ENCODE peak calls at places on chromosome 5, in ten cellular contexts. One of them, this sample, is unnamed.

GRCh38 chr5:149113669-149114068 is 27.6 kb upstream of the ABLIM3 start:
- DNase-seq in astrocyte: peak
- DNase-seq in A549: no peak
- DNase-seq in thoracic aorta: no peak
- DNase-seq in vagina: no peak
- DNase-seq in Peyer's patch: no peak
- DNase-seq in fibroblast of lung: peak
- DNase-seq in psoas muscle: no peak
- DNase-seq in heart left ventricle: no peak
- DNase-seq in cardiac muscle cell: peak
- DNase-seq in this sample: peak

GRCh38 chr5:68305223-68305865 is 89.8 kb downstream of the PIK3R1 start:
- DNase-seq in astrocyte: no peak
- DNase-seq in A549: no peak
- DNase-seq in thoracic aorta: no peak
- DNase-seq in vagina: no peak
- DNase-seq in Peyer's patch: no peak
- DNase-seq in fibroblast of lung: no peak
- DNase-seq in psoas muscle: no peak
- DNase-seq in heart left ventricle: no peak
- DNase-seq in cardiac muscle cell: no peak
- DNase-seq in this sample: no peak

GRCh38 chr5:115262066-115262404 is 642 bp downstream of the PGGT1B start:
- DNase-seq in astrocyte: peak
- DNase-seq in A549: peak
- DNase-seq in thoracic aorta: no peak
- DNase-seq in vagina: no peak
- DNase-seq in Peyer's patch: no peak
- DNase-seq in fibroblast of lung: peak
- DNase-seq in psoas muscle: no peak
- DNase-seq in heart left ventricle: no peak
- DNase-seq in cardiac muscle cell: peak
- DNase-seq in this sample: peak

GRCh38 chr5:172065431-172066065 is 59.1 kb upstream of the FBXW11 start:
- DNase-seq in astrocyte: peak
- DNase-seq in A549: no peak
- DNase-seq in thoracic aorta: no peak
- DNase-seq in vagina: no peak
- DNase-seq in Peyer's patch: no peak
- DNase-seq in fibroblast of lung: no peak
- DNase-seq in psoas muscle: no peak
- DNase-seq in heart left ventricle: no peak
- DNase-seq in cardiac muscle cell: peak
- DNase-seq in this sample: no peak

GRCh38 chr5:69206528-69207190 is 17.3 kb downstream of the CENPH start:
- DNase-seq in astrocyte: no peak
- DNase-seq in A549: no peak
- DNase-seq in thoracic aorta: no peak
- DNase-seq in vagina: no peak
- DNase-seq in Peyer's patch: no peak
- DNase-seq in fibroblast of lung: no peak
- DNase-seq in psoas muscle: no peak
- DNase-seq in heart left ventricle: no peak
- DNase-seq in cardiac muscle cell: peak
- DNase-seq in this sample: peak

GRCh38 chr5:45532826-45533624 is 163.2 kb downstream of the HCN1 start:
- DNase-seq in astrocyte: no peak
- DNase-seq in A549: no peak
- DNase-seq in thoracic aorta: no peak
- DNase-seq in vagina: no peak
- DNase-seq in Peyer's patch: no peak
- DNase-seq in fibroblast of lung: no peak
- DNase-seq in psoas muscle: no peak
- DNase-seq in heart left ventricle: peak
- DNase-seq in cardiac muscle cell: no peak
- DNase-seq in this sample: no peak

GRCh38 chr5:138597660-138598400 is 22.6 kb upstream of the HSPA9 start:
- DNase-seq in astrocyte: no peak
- DNase-seq in A549: no peak
- DNase-seq in thoracic aorta: no peak
- DNase-seq in vagina: no peak
- DNase-seq in Peyer's patch: peak
- DNase-seq in fibroblast of lung: no peak
- DNase-seq in psoas muscle: no peak
- DNase-seq in heart left ventricle: no peak
- DNase-seq in cardiac muscle cell: peak
- DNase-seq in this sample: no peak

GRCh38 chr5:108681079-108681921 is 66.4 kb upstream of the FER start:
- DNase-seq in astrocyte: peak
- DNase-seq in A549: peak
- DNase-seq in thoracic aorta: no peak
- DNase-seq in vagina: no peak
- DNase-seq in Peyer's patch: no peak
- DNase-seq in fibroblast of lung: peak
- DNase-seq in psoas muscle: no peak
- DNase-seq in heart left ventricle: peak
- DNase-seq in cardiac muscle cell: peak
- DNase-seq in this sample: peak

GRCh38 chr5:579746-580366 is 32.3 kb upstream of the CEP72 start:
- DNase-seq in astrocyte: no peak
- DNase-seq in A549: no peak
- DNase-seq in thoracic aorta: no peak
- DNase-seq in vagina: no peak
- DNase-seq in Peyer's patch: peak
- DNase-seq in fibroblast of lung: no peak
- DNase-seq in psoas muscle: no peak
- DNase-seq in heart left ventricle: no peak
- DNase-seq in cardiac muscle cell: no peak
- DNase-seq in this sample: no peak

GRCh38 chr5:92371889-92372235 is 988.7 kb upstream of the ARRDC3 start:
- DNase-seq in astrocyte: peak
- DNase-seq in A549: peak
- DNase-seq in thoracic aorta: no peak
- DNase-seq in vagina: no peak
- DNase-seq in Peyer's patch: no peak
- DNase-seq in fibroblast of lung: peak
- DNase-seq in psoas muscle: no peak
- DNase-seq in heart left ventricle: no peak
- DNase-seq in cardiac muscle cell: no peak
- DNase-seq in this sample: no peak

GRCh38 chr5:150789431-150789830 is 10.9 kb downstream of the SMIM3 start:
- DNase-seq in astrocyte: no peak
- DNase-seq in A549: no peak
- DNase-seq in thoracic aorta: no peak
- DNase-seq in vagina: no peak
- DNase-seq in Peyer's patch: no peak
- DNase-seq in fibroblast of lung: peak
- DNase-seq in psoas muscle: no peak
- DNase-seq in heart left ventricle: no peak
- DNase-seq in cardiac muscle cell: peak
- DNase-seq in this sample: no peak

GRCh38 chr5:150789943-150790611 is 11.5 kb downstream of the SMIM3 start:
- DNase-seq in astrocyte: peak
- DNase-seq in A549: no peak
- DNase-seq in thoracic aorta: peak
- DNase-seq in vagina: no peak
- DNase-seq in Peyer's patch: no peak
- DNase-seq in fibroblast of lung: peak
- DNase-seq in psoas muscle: peak
- DNase-seq in heart left ventricle: peak
- DNase-seq in cardiac muscle cell: peak
- DNase-seq in this sample: peak

GRCh38 chr5:150794927-150795326 is 16.4 kb downstream of the SMIM3 start:
- DNase-seq in astrocyte: no peak
- DNase-seq in A549: no peak
- DNase-seq in thoracic aorta: no peak
- DNase-seq in vagina: no peak
- DNase-seq in Peyer's patch: no peak
- DNase-seq in fibroblast of lung: no peak
- DNase-seq in psoas muscle: no peak
- DNase-seq in heart left ventricle: no peak
- DNase-seq in cardiac muscle cell: no peak
- DNase-seq in this sample: no peak

GRCh38 chr5:150788974-150789373 is 10.4 kb downstream of the SMIM3 start:
- DNase-seq in astrocyte: peak
- DNase-seq in A549: no peak
- DNase-seq in thoracic aorta: no peak
- DNase-seq in vagina: no peak
- DNase-seq in Peyer's patch: no peak
- DNase-seq in fibroblast of lung: no peak
- DNase-seq in psoas muscle: no peak
- DNase-seq in heart left ventricle: no peak
- DNase-seq in cardiac muscle cell: no peak
- DNase-seq in this sample: no peak

DNA sequence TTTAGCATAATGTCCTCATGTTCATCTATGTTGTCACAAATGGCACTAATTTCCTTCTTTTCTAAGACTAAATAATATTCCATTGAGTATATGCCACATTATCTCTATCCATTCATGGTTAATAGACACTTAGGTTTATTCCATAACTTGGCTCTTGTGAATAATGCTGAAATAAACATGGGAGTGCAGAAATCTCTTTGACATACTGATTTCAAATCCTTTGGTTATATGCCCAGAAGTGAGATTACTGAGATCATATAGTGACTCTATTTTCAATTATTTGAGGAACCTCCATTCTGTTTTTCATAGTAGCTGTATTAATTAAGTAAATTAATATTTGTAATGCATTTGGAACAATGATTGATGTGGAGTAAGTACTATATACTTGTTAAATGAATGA is 13.0 kb downstream of the SMIM3 start:
- DNase-seq in astrocyte: no peak
- DNase-seq in A549: no peak
- DNase-seq in thoracic aorta: no peak
- DNase-seq in vagina: no peak
- DNase-seq in Peyer's patch: no peak
- DNase-seq in fibroblast of lung: peak
- DNase-seq in psoas muscle: no peak
- DNase-seq in heart left ventricle: no peak
- DNase-seq in cardiac muscle cell: no peak
- DNase-seq in this sample: no peak
- H3K27ac ChIP-seq in astrocyte: peak
- H3K27ac ChIP-seq in A549: no peak
- H3K27ac ChIP-seq in thoracic aorta: no peak
- H3K27ac ChIP-seq in vagina: no peak
- H3K27ac ChIP-seq in Peyer's patch: no peak
- H3K27ac ChIP-seq in fibroblast of lung: peak
- H3K27ac ChIP-seq in psoas muscle: no peak
- H3K27ac ChIP-seq in heart left ventricle: no peak
- H3K27ac ChIP-seq in cardiac muscle cell: no peak
- H3K27ac ChIP-seq in this sample: no peak

GRCh38 chr5:36414869-36415282 is 113.2 kb upstream of the RANBP3L start:
- DNase-seq in astrocyte: no peak
- DNase-seq in A549: no peak
- DNase-seq in thoracic aorta: no peak
- DNase-seq in vagina: no peak
- DNase-seq in Peyer's patch: no peak
- DNase-seq in fibroblast of lung: peak
- DNase-seq in psoas muscle: no peak
- DNase-seq in heart left ventricle: no peak
- DNase-seq in cardiac muscle cell: peak
- DNase-seq in this sample: peak
- TF ChIP-seq CTCF in astrocyte: peak
- TF ChIP-seq CTCF in A549: peak
- TF ChIP-seq CTCF in thoracic aorta: peak
- TF ChIP-seq CTCF in vagina: no peak
- TF ChIP-seq CTCF in Peyer's patch: peak
- TF ChIP-seq CTCF in fibroblast of lung: peak
- TF ChIP-seq CTCF in psoas muscle: peak
- TF ChIP-seq CTCF in heart left ventricle: peak
- TF ChIP-seq CTCF in cardiac muscle cell: peak
- TF ChIP-seq CTCF in this sample: peak

GRCh38 chr5:10476878-10477277 is 35.2 kb downstream of the ROPN1L start:
- DNase-seq in astrocyte: no peak
- DNase-seq in A549: no peak
- DNase-seq in thoracic aorta: no peak
- DNase-seq in vagina: no peak
- DNase-seq in Peyer's patch: no peak
- DNase-seq in fibroblast of lung: no peak
- DNase-seq in psoas muscle: no peak
- DNase-seq in heart left ventricle: no peak
- DNase-seq in cardiac muscle cell: no peak
- DNase-seq in this sample: no peak

GRCh38 chr5:10479226-10479721 is 37.6 kb downstream of the ROPN1L start:
- DNase-seq in astrocyte: peak
- DNase-seq in A549: peak
- DNase-seq in thoracic aorta: no peak
- DNase-seq in vagina: no peak
- DNase-seq in Peyer's patch: peak
- DNase-seq in fibroblast of lung: peak
- DNase-seq in psoas muscle: no peak
- DNase-seq in heart left ventricle: no peak
- DNase-seq in cardiac muscle cell: peak
- DNase-seq in this sample: peak

GRCh38 chr5:10474521-10475075 is 32.9 kb downstream of the ROPN1L start:
- DNase-seq in astrocyte: peak
- DNase-seq in A549: no peak
- DNase-seq in thoracic aorta: no peak
- DNase-seq in vagina: no peak
- DNase-seq in Peyer's patch: no peak
- DNase-seq in fibroblast of lung: peak
- DNase-seq in psoas muscle: no peak
- DNase-seq in heart left ventricle: no peak
- DNase-seq in cardiac muscle cell: no peak
- DNase-seq in this sample: no peak

GRCh38 chr5:10478436-10478835 is 36.8 kb downstream of the ROPN1L start:
- DNase-seq in astrocyte: peak
- DNase-seq in A549: no peak
- DNase-seq in thoracic aorta: no peak
- DNase-seq in vagina: no peak
- DNase-seq in Peyer's patch: no peak
- DNase-seq in fibroblast of lung: peak
- DNase-seq in psoas muscle: no peak
- DNase-seq in heart left ventricle: no peak
- DNase-seq in cardiac muscle cell: no peak
- DNase-seq in this sample: no peak

GRCh38 chr5:10475931-10476687 is 34.4 kb downstream of the ROPN1L start:
- DNase-seq in astrocyte: no peak
- DNase-seq in A549: no peak
- DNase-seq in thoracic aorta: no peak
- DNase-seq in vagina: no peak
- DNase-seq in Peyer's patch: no peak
- DNase-seq in fibroblast of lung: no peak
- DNase-seq in psoas muscle: no peak
- DNase-seq in heart left ventricle: no peak
- DNase-seq in cardiac muscle cell: no peak
- DNase-seq in this sample: no peak
- H3K27ac ChIP-seq in astrocyte: no peak
- H3K27ac ChIP-seq in A549: no peak
- H3K27ac ChIP-seq in thoracic aorta: no peak
- H3K27ac ChIP-seq in vagina: no peak
- H3K27ac ChIP-seq in Peyer's patch: no peak
- H3K27ac ChIP-seq in fibroblast of lung: no peak
- H3K27ac ChIP-seq in psoas muscle: no peak
- H3K27ac ChIP-seq in heart left ventricle: no peak
- H3K27ac ChIP-seq in cardiac muscle cell: no peak
- H3K27ac ChIP-seq in this sample: no peak

DNA sequence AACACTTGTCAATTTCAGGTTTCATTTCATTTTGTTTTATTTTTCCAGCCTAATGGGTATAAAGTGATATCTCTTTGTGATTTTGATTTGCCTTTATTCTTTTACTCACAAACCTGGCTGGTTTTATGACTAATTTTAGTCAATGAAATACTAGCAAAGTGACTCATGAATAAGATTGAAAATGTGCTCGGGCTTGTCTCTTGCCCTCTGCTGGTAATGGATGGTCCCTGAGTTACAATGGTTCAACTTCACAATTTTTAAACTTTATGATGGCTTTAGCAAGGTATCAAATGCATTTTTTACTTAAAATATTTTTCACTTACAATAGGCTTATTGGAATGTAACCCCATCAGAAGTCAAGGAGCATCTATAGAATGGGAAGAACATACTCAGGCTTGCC is 431.4 kb upstream of the CCNG1 start:
- DNase-seq in astrocyte: no peak
- DNase-seq in A549: no peak
- DNase-seq in thoracic aorta: no peak
- DNase-seq in vagina: no peak
- DNase-seq in Peyer's patch: no peak
- DNase-seq in fibroblast of lung: no peak
- DNase-seq in psoas muscle: no peak
- DNase-seq in heart left ventricle: no peak
- DNase-seq in cardiac muscle cell: no peak
- DNase-seq in this sample: peak
- TF ChIP-seq CTCF in astrocyte: peak
- TF ChIP-seq CTCF in A549: no peak
- TF ChIP-seq CTCF in thoracic aorta: no peak
- TF ChIP-seq CTCF in vagina: no peak
- TF ChIP-seq CTCF in Peyer's patch: no peak
- TF ChIP-seq CTCF in fibroblast of lung: no peak
- TF ChIP-seq CTCF in psoas muscle: no peak
- TF ChIP-seq CTCF in heart left ventricle: no peak
- TF ChIP-seq CTCF in cardiac muscle cell: no peak
- TF ChIP-seq CTCF in this sample: no peak

This sample was measured in RWPE1.